ENCODE peak calls at places on chromosome 22, in seven cellular contexts. E is SK-N-SH, T is K562, G is H1, N is HCT116, R is GM12878, J is HepG2. P is an unnamed sample.

GRCh38 chr22:22344430-22344829 is 99.8 kb downstream of the VPREB1 start:
- DNase-seq in T (no peak), E (no peak), R (no peak), G (no peak), N (no peak), J (no peak), P (no peak)

GRCh38 chr22:43852605-43853327 is 9.5 kb downstream of the SULT4A1 start:
- DNase-seq in E (no peak), N (no peak), J (no peak), R (no peak), G (no peak), T (no peak), P (no peak)

GRCh38 chr22:41831828-41832552 is 915 bp upstream of the SREBF2 start:
- DNase-seq in N (no peak), G (no peak), E (no peak), T (no peak), J (no peak), R (no peak), P (no peak)

GRCh38 chr22:37619991-37620390 is 11.4 kb downstream of the GGA1 start:
- DNase-seq in E (no peak), R (no peak), N (no peak), T (no peak), G (no peak), J (no peak), P (no peak)

GRCh38 chr22:24305260-24305692 is 34.6 kb downstream of the SPECC1L start:
- DNase-seq in R (no peak), N (no peak), E (no peak), T (no peak), J (no peak), G (no peak), P (no peak)

GRCh38 chr22:43377486-43377995 is 34.3 kb upstream of the MPPED1 start:
- DNase-seq in G (no peak), T (no peak), R (no peak), J (no peak), E (no peak), N (no peak), P (no peak)

GRCh38 chr22:28019360-28019759 is 100.3 kb upstream of the PITPNB start:
- DNase-seq in G (no peak), J (no peak), R (no peak), E (no peak), T (no peak), N (no peak), P (no peak)

GRCh38 chr22:21651521-21652009 is 9.5 kb downstream of the SDF2L1 start:
- DNase-seq in E (peak), J (no peak), N (no peak), G (no peak), T (no peak), R (no peak), P (no peak)

GRCh38 chr22:27761652-27762051 is 39.9 kb downstream of the MN1 start:
- DNase-seq in E (peak), J (no peak), N (no peak), G (no peak), T (no peak), R (no peak), P (no peak)

GRCh38 chr22:41722496-41722895 is 23.2 kb downstream of the MEI1 start:
- DNase-seq in N (no peak), R (no peak), E (no peak), T (no peak), G (no peak), J (no peak), P (no peak)

GRCh38 chr22:42856179-42856864 is 751 bp downstream of the ARFGAP3 start:
- DNase-seq in E (no peak), T (no peak), G (peak), J (peak), R (no peak), N (no peak), P (no peak)

GRCh38 chr22:20430641-20431519 is 6.7 kb downstream of the SCARF2 start:
- DNase-seq in T (peak), J (no peak), R (no peak), G (peak), N (peak), E (peak), P (no peak)

GRCh38 chr22:31977141-31977781 is 32.9 kb downstream of the YWHAH start:
- DNase-seq in J (peak), T (peak), G (peak), N (peak), R (peak), E (peak), P (peak)

GRCh38 chr22:22720201-22720723 is 75.8 kb downstream of the GGTLC2 start:
- DNase-seq in E (peak), J (peak), T (peak), N (peak), R (peak), G (peak), P (peak)

GRCh38 chr22:36383110-36383581 is 4.6 kb downstream of the MYH9 start:
- DNase-seq in E (no peak), J (no peak), R (peak), G (no peak), N (no peak), T (no peak), P (no peak)

GRCh38 chr22:21621891-21622623 is 7.8 kb downstream of the YDJC start:
- DNase-seq in T (no peak), J (no peak), R (no peak), E (peak), G (no peak), N (no peak), P (no peak)

GRCh38 chr22:43164636-43165035 is 13.3 kb downstream of the TSPO start:
- DNase-seq in T (no peak), J (no peak), N (no peak), R (no peak), G (no peak), E (no peak), P (no peak)

GRCh38 chr22:38443675-38444521 is 11.1 kb downstream of the KCNJ4 start:
- DNase-seq in R (no peak), N (no peak), J (no peak), E (no peak), T (no peak), G (no peak), P (no peak)

GRCh38 chr22:37016134-37016910 is 2.9 kb downstream of the TST start:
- DNase-seq in E (no peak), G (no peak), N (no peak), J (no peak), T (no peak), R (no peak), P (no peak)

GRCh38 chr22:22094514-22094913 is 111.9 kb upstream of the TOP3B start:
- DNase-seq in R (no peak), J (no peak), N (no peak), G (no peak), E (no peak), T (no peak), P (no peak)

GRCh38 chr22:17578129-17578754 is 14.9 kb downstream of the SLC25A18 start:
- DNase-seq in J (peak), T (no peak), G (no peak), R (no peak), N (no peak), E (no peak), P (no peak)

GRCh38 chr22:18000441-18001039 is 23.8 kb downstream of the MICAL3 start:
- DNase-seq in R (no peak), N (no peak), J (no peak), T (no peak), G (peak), E (peak), P (no peak)

GRCh38 chr22:46568102-46568809 is 30.8 kb upstream of the CELSR1 start:
- DNase-seq in R (no peak), G (no peak), N (no peak), E (no peak), T (no peak), J (no peak), P (no peak)

DNA sequence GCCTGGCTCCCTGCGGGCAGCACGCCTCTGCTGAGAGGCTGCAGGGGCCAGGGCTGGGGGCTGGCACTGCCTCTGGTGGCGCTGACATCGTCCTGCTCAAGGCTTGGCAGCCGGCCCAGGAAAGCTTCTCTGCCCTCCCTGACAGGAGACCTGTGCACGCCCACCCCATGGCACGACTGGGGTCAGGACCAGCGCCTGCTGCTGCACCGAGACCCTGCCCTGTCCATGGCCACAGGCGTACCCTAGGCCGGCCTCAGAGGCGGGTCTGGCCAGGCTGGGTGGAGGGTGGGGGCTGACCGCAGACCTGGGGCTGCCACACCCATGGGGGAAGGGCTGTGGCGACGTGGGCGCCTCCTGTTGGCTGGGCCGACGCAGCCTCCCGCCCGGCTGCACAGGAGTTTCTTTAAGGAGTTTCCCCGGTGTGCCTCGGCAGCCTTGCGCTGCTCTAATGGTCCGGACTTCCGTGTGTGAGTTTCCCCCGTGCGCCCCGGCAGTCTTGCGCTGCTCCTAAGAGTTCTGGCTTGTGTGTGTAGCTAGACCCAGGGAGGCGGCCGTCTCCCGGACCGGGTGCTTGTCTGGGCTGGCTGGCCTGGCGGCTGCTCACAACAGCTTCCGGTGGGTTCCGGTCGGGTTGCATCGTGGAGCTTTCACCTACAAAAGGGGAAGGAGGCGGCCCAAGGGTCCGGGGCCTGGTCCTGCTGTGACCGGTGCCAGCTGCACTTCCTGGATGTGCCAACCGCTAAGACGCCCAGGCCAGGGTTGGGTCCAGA is 4.7 kb downstream of the TRABD start:
- DNase-seq in J (no peak), N (peak), R (peak), T (peak), G (peak), E (peak), P (peak)
- TF ChIP-seq JUND in J (no peak), N (no peak), R (no peak), T (no peak), G (no peak), E (no peak), P (no peak)

GRCh38 chr22:45397806-45398205 is 15.6 kb downstream of the SMC1B start:
- DNase-seq in G (no peak), R (no peak), J (peak), N (no peak), T (no peak), E (no peak), P (no peak)
- TF ChIP-seq JUND in G (no peak), R (no peak), J (no peak), N (no peak), T (no peak), E (no peak), P (no peak)

GRCh38 chr22:25360411-25360810 is 141.0 kb downstream of the CRYBB2 start:
- DNase-seq in J (no peak), E (no peak), T (no peak), N (no peak), R (no peak), G (no peak), P (no peak)
- TF ChIP-seq JUND in J (no peak), E (no peak), T (no peak), N (no peak), R (no peak), G (no peak), P (no peak)

DNA sequence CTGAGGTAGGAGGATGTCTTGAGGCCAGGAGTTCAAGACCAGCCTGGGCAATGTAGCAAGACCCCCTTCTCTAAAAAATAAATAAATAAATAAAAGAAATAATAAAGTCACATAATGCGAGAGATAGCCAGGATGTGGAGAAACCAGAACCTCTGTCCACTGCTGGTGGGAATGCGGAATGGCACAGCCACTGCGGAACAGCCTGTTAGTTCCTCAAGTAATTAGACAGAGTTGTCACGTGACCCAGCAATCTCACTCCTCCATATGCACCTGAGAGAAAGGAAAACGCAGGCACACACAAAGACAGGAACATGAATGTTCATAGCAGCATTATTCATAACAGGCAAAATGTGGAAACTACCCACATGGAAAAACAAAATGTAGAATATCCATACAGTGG is 27.5 kb downstream of the LIF start:
- DNase-seq in G (no peak), T (peak), J (no peak), N (no peak), E (no peak), R (no peak), P (no peak)
- TF ChIP-seq JUND in G (no peak), T (no peak), J (no peak), N (no peak), E (no peak), R (no peak), P (no peak)